ENCODE peak calls at places on chromosomes 13 and 19, in seven cellular contexts. E, Y, X, U, K, I and A are unnamed samples.
A peak's percentile ranks its signal among the peaks of the same experiment; 100 is the strongest.

GRCh38 chr13:79450110-79450509 is 30.8 kb upstream of the NDFIP2 start:
- DNase-seq in U (no peak), E (no peak), K (no peak), X (no peak), I (no peak), Y (no peak), A (no peak)

GRCh38 chr19:11767633-11768133 is 883 bp downstream of the ZNF441 start:
- DNase-seq in I (peak; percentile 33), E (peak; percentile 56), Y (peak; percentile 58), X (no peak), K (peak; percentile 16), U (no peak), A (peak; percentile 45)

GRCh38 chr13:114081761-114082681 is 50.4 kb downstream of the RASA3 start:
- DNase-seq in X (no peak), K (no peak), U (no peak), E (no peak), I (no peak), Y (no peak), A (no peak)

GRCh38 chr13:29500426-29500825 is 95.1 kb downstream of the SLC7A1 start:
- DNase-seq in X (no peak), E (no peak), K (no peak), Y (no peak), I (no peak), U (no peak), A (no peak)

GRCh38 chr13:65594255-65594654 is 1635.9 kb downstream of the PCDH9 start:
- DNase-seq in K (no peak), U (no peak), I (peak; percentile 73), Y (no peak), E (peak; percentile 34), X (no peak), A (no peak)

GRCh38 chr13:75120071-75120470 is 361.9 kb downstream of the TBC1D4 start:
- DNase-seq in X (no peak), U (no peak), Y (no peak), I (no peak), E (no peak), K (no peak), A (no peak)

GRCh38 chr19:39384839-39385568 is 5.9 kb downstream of the PAF1 start:
- DNase-seq in K (no peak), Y (no peak), E (no peak), I (no peak), X (no peak), U (no peak), A (no peak)

GRCh38 chr19:821228-821975 is at the start of gene PLPPR3:
- DNase-seq in K (no peak), Y (no peak), X (no peak), E (no peak), I (no peak), U (no peak), A (no peak)

GRCh38 chr13:93108111-93108581 is 118.5 kb upstream of the GPC6 start:
- DNase-seq in K (no peak), E (peak; percentile 1), X (no peak), I (no peak), Y (no peak), U (no peak), A (peak; percentile 20)

GRCh38 chr13:102724923-102725322 is 30.1 kb upstream of the METTL21C start:
- DNase-seq in X (no peak), E (no peak), K (no peak), Y (no peak), I (peak; percentile 75), U (no peak), A (peak; percentile 70)

GRCh38 chr19:48442116-48443035 is 3.4 kb upstream of the GRWD1 start:
- DNase-seq in I (no peak), Y (no peak), U (no peak), X (no peak), E (no peak), K (no peak), A (no peak)

GRCh38 chr13:109737606-109738005 is 48.8 kb downstream of the IRS2 start:
- DNase-seq in I (peak; percentile 72), Y (no peak), K (no peak), X (no peak), U (no peak), E (no peak), A (no peak)

GRCh38 chr13:45207319-45207718 is 6.5 kb upstream of the KCTD4 start:
- DNase-seq in Y (no peak), U (no peak), I (no peak), K (no peak), X (no peak), E (no peak), A (no peak)

GRCh38 chr19:19562665-19563347 is 24.7 kb downstream of the CILP2 start:
- DNase-seq in U (no peak), K (no peak), E (no peak), X (no peak), Y (no peak), I (no peak), A (no peak)

GRCh38 chr13:45194081-45194939 is 6.5 kb downstream of the KCTD4 start:
- DNase-seq in K (no peak), Y (peak; percentile 82), E (no peak), X (no peak), I (peak; percentile 71), U (no peak), A (peak; percentile 46)

GRCh38 chr19:52959613-52960295 is 2.9 kb downstream of the ZNF816 start:
- DNase-seq in I (no peak), X (no peak), Y (no peak), U (no peak), K (no peak), E (no peak), A (no peak)

GRCh38 chr13:106029901-106030300 is 505.6 kb downstream of the EFNB2 start:
- DNase-seq in X (no peak), I (no peak), U (no peak), E (no peak), K (no peak), Y (no peak), A (no peak)

GRCh38 chr13:97000295-97000925 is 6.1 kb upstream of the OXGR1 start:
- DNase-seq in I (peak; percentile 77), U (no peak), K (no peak), Y (no peak), X (no peak), E (peak; percentile 15), A (peak; percentile 65)

GRCh38 chr13:24013189-24013588 is 115.9 kb upstream of the C1QTNF9B start:
- DNase-seq in Y (no peak), U (no peak), I (no peak), K (no peak), X (no peak), E (no peak), A (no peak)

GRCh38 chr13:35954207-35954560 is 177.0 kb downstream of the DCLK1 start:
- DNase-seq in X (no peak), Y (no peak), I (no peak), E (no peak), K (no peak), U (no peak), A (no peak)

DNA sequence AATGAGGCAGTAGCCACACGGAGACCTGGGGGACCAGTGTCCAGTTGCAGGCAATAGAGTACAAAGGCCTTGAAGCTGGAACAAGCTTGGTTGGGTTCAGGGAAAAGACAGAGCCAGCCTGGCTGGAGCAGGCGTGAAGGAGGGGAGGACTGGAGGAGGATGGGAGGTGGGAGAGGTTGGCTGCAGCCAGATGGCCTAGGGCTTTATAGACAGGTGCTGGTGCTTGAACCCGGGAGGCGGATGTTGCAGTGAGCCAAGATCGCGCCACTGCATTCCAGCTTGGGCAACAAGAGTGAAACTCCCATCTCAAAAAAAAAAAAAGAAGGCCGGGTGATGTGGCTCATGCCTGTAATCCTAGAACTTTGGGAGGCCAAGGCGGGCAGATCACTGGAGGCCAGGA is 1.7 kb downstream of the SPINT2 start:
- DNase-seq in X (no peak), Y (no peak), K (no peak), U (no peak), E (no peak), I (no peak), A (no peak)
- H3K4me3 ChIP-seq in X (no peak overlapping the region), Y (peak overlapping the region; percentile 69), K (peak overlapping the region; percentile 62), U (no peak overlapping the region), E (no peak overlapping the region), I (no peak overlapping the region), A (no peak overlapping the region)

GRCh38 chr13:48216204-48216711 is 16.7 kb upstream of the ITM2B start:
- DNase-seq in Y (no peak), E (no peak), I (no peak), U (no peak), K (no peak), X (no peak), A (no peak)

GRCh38 chr13:48222358-48223015 is 10.5 kb upstream of the ITM2B start:
- DNase-seq in X (no peak), K (no peak), U (no peak), I (peak; percentile 76), Y (no peak), E (peak; percentile 72), A (peak; percentile 89)

GRCh38 chr13:48223016-48223385 is 10.0 kb upstream of the ITM2B start:
- DNase-seq in I (no peak), K (no peak), X (no peak), Y (no peak), U (no peak), E (peak; percentile 29), A (peak; percentile 41)

GRCh38 chr13:48221301-48222190 is 11.5 kb upstream of the ITM2B start:
- DNase-seq in I (no peak), K (no peak), E (peak; percentile 52), X (no peak), Y (no peak), U (no peak), A (peak; percentile 80)

GRCh38 chr13:48220592-48221300 is 12.3 kb upstream of the ITM2B start:
- DNase-seq in I (no peak), X (no peak), Y (no peak), K (no peak), U (no peak), E (no peak), A (no peak)
- H3K4me3 ChIP-seq in I (no peak overlapping the region), X (no peak overlapping the region), Y (no peak overlapping the region), K (no peak overlapping the region), U (no peak overlapping the region), E (no peak overlapping the region), A (no peak overlapping the region)

GRCh38 chr13:101698400-101698799 is 245.9 kb downstream of the ITGBL1 start:
- DNase-seq in E (no peak), Y (no peak), U (no peak), X (no peak), I (peak; percentile 81), K (no peak), A (peak; percentile 47)
- H3K4me3 ChIP-seq in E (no peak overlapping the region), Y (no peak overlapping the region), U (no peak overlapping the region), X (no peak overlapping the region), I (no peak overlapping the region), K (no peak overlapping the region), A (no peak overlapping the region)

DNA sequence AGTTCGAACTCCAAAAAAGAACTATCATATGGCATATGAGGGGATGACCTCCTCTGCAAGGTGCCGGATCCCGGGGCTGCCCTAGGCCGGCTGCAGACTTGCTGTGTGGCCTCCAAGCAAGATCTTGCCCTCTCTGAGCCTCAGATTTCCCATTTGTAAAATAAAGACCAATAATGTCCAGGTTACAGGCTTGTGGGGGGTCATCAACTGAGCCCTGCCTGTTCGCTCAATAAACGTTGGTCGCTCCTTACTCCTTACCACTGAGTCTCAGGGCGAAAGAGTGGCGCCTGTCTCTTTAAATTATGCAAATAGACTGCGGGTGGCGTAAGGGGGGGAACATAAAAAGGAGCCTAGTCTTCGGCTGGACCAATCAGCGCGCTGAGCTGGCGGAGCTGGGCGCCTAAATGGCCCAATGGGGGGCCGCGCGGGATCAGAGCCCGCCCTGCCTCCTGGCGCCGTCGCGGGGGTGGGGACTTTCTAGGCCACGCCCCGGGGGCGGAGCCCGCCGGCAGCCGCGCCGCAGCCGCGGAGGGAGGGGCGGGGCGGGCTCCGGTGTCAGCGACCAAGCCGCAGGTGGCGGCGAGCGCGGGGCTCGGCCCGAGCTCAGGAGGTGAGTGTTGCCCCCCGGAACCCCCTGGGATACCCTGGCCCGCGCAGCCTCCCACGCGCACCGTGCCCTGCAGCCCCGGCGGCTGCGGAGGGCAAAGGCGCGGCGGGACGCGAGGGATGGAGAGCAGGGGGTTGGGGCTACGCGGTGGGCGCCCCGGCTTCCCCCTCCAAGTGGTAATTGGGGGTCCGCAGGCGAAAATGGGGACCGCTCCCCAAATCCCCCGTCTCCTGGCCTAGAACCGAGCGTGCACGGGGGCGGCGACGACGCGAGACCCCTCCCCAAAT is 3.8 kb upstream of the FCHO1 start:
- DNase-seq in E (peak; percentile 92), X (peak; percentile 97), K (peak; percentile 75), U (peak; percentile 75), Y (peak; percentile 98), I (peak; percentile 88), A (peak; percentile 94)
- H3K4me3 ChIP-seq in E (peak overlapping the region; percentile 63), X (peak overlapping the region; percentile 64), K (peak overlapping the region; percentile 47), U (peak overlapping the region; percentile 82), Y (peak overlapping the region; percentile 94), I (peak overlapping the region; percentile 33), A (peak overlapping the region; percentile 47)